ENCODE peak calls at places on chromosomes 1 and 21, in nine cellular contexts. X, M, V, U, C, H, W, I and S are unnamed samples.

GRCh38 chr21:39726133-39726532 is 18.9 kb upstream of the IGSF5 start:
- DNase-seq in X (no peak), M (peak), V (no peak), U (no peak), C (no peak), H (no peak), W (no peak), I (no peak), S (no peak)

GRCh38 chr21:38351961-38352521 is 95.2 kb downstream of the KCNJ15 start:
- DNase-seq in X (no peak), M (peak), V (no peak), U (no peak), C (no peak), H (no peak), W (peak), I (no peak), S (peak)

GRCh38 chr1:4494558-4494957 is 159.9 kb upstream of the AJAP1 start:
- DNase-seq in X (no peak), M (no peak), V (peak), U (no peak), C (no peak), H (peak), W (no peak), I (no peak), S (no peak)

GRCh38 chr1:904271-904950 is 19.3 kb upstream of the SAMD11 start:
- DNase-seq in X (peak), M (peak), V (peak), U (peak), C (no peak), H (peak), W (peak), I (peak), S (no peak)

GRCh38 chr1:183033205-183033604 is 10.0 kb downstream of the LAMC1 start:
- DNase-seq in X (no peak), M (no peak), V (no peak), U (no peak), C (no peak), H (no peak), W (peak), I (no peak), S (no peak)

GRCh38 chr1:240312872-240313271 is 221.2 kb downstream of the FMN2 start:
- DNase-seq in X (peak), M (no peak), V (no peak), U (no peak), C (no peak), H (no peak), W (no peak), I (no peak), S (no peak)

GRCh38 chr1:184260382-184260781 is 126.4 kb upstream of the C1orf21 start:
- DNase-seq in X (no peak), M (no peak), V (no peak), U (no peak), C (no peak), H (no peak), W (peak), I (no peak), S (no peak)

GRCh38 chr1:30629501-30629900 is 93.9 kb downstream of the MATN1 start:
- DNase-seq in X (no peak), M (no peak), V (peak), U (no peak), C (no peak), H (no peak), W (no peak), I (no peak), S (no peak)

GRCh38 chr1:109396971-109397370 is 747 bp downstream of the SORT1 start:
- DNase-seq in X (no peak), M (no peak), V (no peak), U (no peak), C (no peak), H (no peak), W (peak), I (no peak), S (no peak)

GRCh38 chr1:43537423-43538142 is 6.9 kb downstream of the PTPRF start:
- DNase-seq in X (no peak), M (no peak), V (no peak), U (peak), C (no peak), H (no peak), W (no peak), I (no peak), S (no peak)

GRCh38 chr1:246947255-246947654 is 15.5 kb upstream of the AHCTF1 start:
- DNase-seq in X (no peak), M (no peak), V (peak), U (no peak), C (no peak), H (no peak), W (peak), I (no peak), S (peak)

GRCh38 chr1:150720098-150720497 is 597 bp downstream of the HORMAD1 start:
- DNase-seq in X (no peak), M (no peak), V (no peak), U (no peak), C (no peak), H (no peak), W (no peak), I (no peak), S (no peak)

GRCh38 chr1:218080818-218081217 is 204.3 kb upstream of the RRP15 start:
- DNase-seq in X (no peak), M (no peak), V (no peak), U (no peak), C (no peak), H (no peak), W (no peak), I (no peak), S (no peak)

GRCh38 chr1:95207223-95207935 is 26.6 kb upstream of the RWDD3 start:
- DNase-seq in X (no peak), M (no peak), V (no peak), U (no peak), C (no peak), H (no peak), W (no peak), I (no peak), S (no peak)

GRCh38 chr1:53524428-53525400 is 65.5 kb downstream of the DMRTB1 start:
- DNase-seq in X (no peak), M (no peak), V (peak), U (no peak), C (no peak), H (no peak), W (no peak), I (no peak), S (no peak)

GRCh38 chr1:24865168-24865567 is 64.9 kb downstream of the RUNX3 start:
- DNase-seq in X (no peak), M (no peak), V (no peak), U (no peak), C (no peak), H (no peak), W (no peak), I (no peak), S (no peak)

GRCh38 chr1:199843856-199844255 is 183.7 kb upstream of the NR5A2 start:
- DNase-seq in X (no peak), M (no peak), V (no peak), U (no peak), C (no peak), H (no peak), W (peak), I (no peak), S (no peak)

GRCh38 chr1:19512545-19512944 is 27.2 kb upstream of the CAPZB start:
- DNase-seq in X (no peak), M (no peak), V (no peak), U (no peak), C (no peak), H (no peak), W (no peak), I (no peak), S (no peak)

GRCh38 chr21:46180778-46181391 is 3.4 kb downstream of the SPATC1L start:
- DNase-seq in X (no peak), M (no peak), V (peak), U (peak), C (no peak), H (no peak), W (no peak), I (no peak), S (no peak)

GRCh38 chr1:59947047-59947938 is 20.7 kb upstream of the CYP2J2 start:
- DNase-seq in X (peak), M (peak), V (peak), U (no peak), C (peak), H (peak), W (peak), I (peak), S (no peak)

GRCh38 chr1:53279556-53280160 is 41.3 kb upstream of the MAGOH start:
- DNase-seq in X (no peak), M (no peak), V (no peak), U (no peak), C (no peak), H (no peak), W (no peak), I (no peak), S (no peak)

GRCh38 chr1:23951646-23952095 is 8.0 kb upstream of the PNRC2 start:
- DNase-seq in X (no peak), M (no peak), V (no peak), U (no peak), C (no peak), H (no peak), W (peak), I (peak), S (no peak)

GRCh38 chr1:62508187-62508758 is 71.4 kb downstream of the USP1 start:
- DNase-seq in X (peak), M (peak), V (no peak), U (no peak), C (peak), H (no peak), W (peak), I (peak), S (no peak)

GRCh38 chr1:202852163-202852904 is 36.6 kb downstream of the RABIF start:
- DNase-seq in X (peak), M (peak), V (no peak), U (no peak), C (no peak), H (peak), W (peak), I (peak), S (no peak)

GRCh38 chr1:203995228-203995627 is 77.7 kb upstream of the SOX13 start:
- DNase-seq in X (no peak), M (peak), V (no peak), U (no peak), C (no peak), H (no peak), W (peak), I (no peak), S (no peak)

GRCh38 chr1:99565606-99566289 is 80.2 kb upstream of the PALMD start:
- DNase-seq in X (no peak), M (no peak), V (no peak), U (no peak), C (no peak), H (no peak), W (no peak), I (no peak), S (no peak)

GRCh38 chr1:156706647-156707008 is 1.2 kb upstream of the CRABP2 start:
- DNase-seq in X (no peak), M (peak), V (peak), U (peak), C (no peak), H (no peak), W (no peak), I (no peak), S (no peak)

GRCh38 chr1:85550784-85551516 is 29.6 kb upstream of the CCN1 start:
- DNase-seq in X (no peak), M (no peak), V (no peak), U (no peak), C (no peak), H (no peak), W (peak), I (peak), S (no peak)

GRCh38 chr1:54052934-54053744 is at the start of the genes TCEANC2 and TMEM59:
- DNase-seq in X (peak), M (peak), V (peak), U (peak), C (peak), H (peak), W (peak), I (peak), S (peak)

GRCh38 chr1:27752372-27752771 is 20.6 kb upstream of the STX12 start:
- DNase-seq in X (no peak), M (no peak), V (no peak), U (no peak), C (no peak), H (no peak), W (no peak), I (no peak), S (no peak)

GRCh38 chr1:65343286-65343685 is 33.9 kb downstream of the DNAJC6 start:
- DNase-seq in X (no peak), M (no peak), V (no peak), U (no peak), C (no peak), H (no peak), W (no peak), I (no peak), S (no peak)

GRCh38 chr1:205986291-205986690 is 16.9 kb downstream of the RAB7B start:
- DNase-seq in X (no peak), M (no peak), V (no peak), U (no peak), C (no peak), H (no peak), W (no peak), I (no peak), S (no peak)
- H3K27ac ChIP-seq in X (no peak), M (no peak), V (no peak), U (no peak), C (no peak), H (no peak), W (no peak), I (no peak), S (peak)

GRCh38 chr1:9201421-9202239 is 32.9 kb upstream of the H6PD start:
- DNase-seq in X (peak), M (peak), V (peak), U (no peak), C (no peak), H (no peak), W (peak), I (no peak), S (no peak)
- H3K4me3 ChIP-seq in X (no peak), M (peak), V (peak), U (peak), C (peak), H (peak), W (peak), I (peak), S (peak)

GRCh38 chr1:170354679-170355078 is 177.3 kb upstream of the GORAB start:
- DNase-seq in X (no peak), M (no peak), V (no peak), U (no peak), C (no peak), H (no peak), W (no peak), I (no peak), S (no peak)

GRCh38 chr1:170357750-170358149 is 174.2 kb upstream of the GORAB start:
- DNase-seq in X (no peak), M (no peak), V (no peak), U (no peak), C (no peak), H (no peak), W (no peak), I (no peak), S (no peak)

GRCh38 chr1:170354216-170354615 is 177.8 kb upstream of the GORAB start:
- DNase-seq in X (no peak), M (no peak), V (no peak), U (no peak), C (no peak), H (no peak), W (no peak), I (no peak), S (no peak)

GRCh38 chr1:170355267-170355801 is 176.6 kb upstream of the GORAB start:
- DNase-seq in X (no peak), M (no peak), V (no peak), U (no peak), C (no peak), H (no peak), W (no peak), I (no peak), S (no peak)

GRCh38 chr1:170356585-170356984 is 175.4 kb upstream of the GORAB start:
- DNase-seq in X (no peak), M (no peak), V (no peak), U (no peak), C (no peak), H (no peak), W (no peak), I (no peak), S (no peak)
- TF ChIP-seq POLR2AphosphoS5 in X (no peak), M (no peak), V (no peak), U (no peak), C (no peak), H (no peak), W (no peak), I (no peak), S (no peak)

GRCh38 chr1:115317101-115318012 is 20.7 kb downstream of the NGF start:
- DNase-seq in X (no peak), M (no peak), V (no peak), U (no peak), C (no peak), H (no peak), W (no peak), I (no peak), S (no peak)
- H3K27ac ChIP-seq in X (no peak), M (no peak), V (no peak), U (no peak), C (no peak), H (no peak), W (no peak), I (no peak), S (no peak)

DNA sequence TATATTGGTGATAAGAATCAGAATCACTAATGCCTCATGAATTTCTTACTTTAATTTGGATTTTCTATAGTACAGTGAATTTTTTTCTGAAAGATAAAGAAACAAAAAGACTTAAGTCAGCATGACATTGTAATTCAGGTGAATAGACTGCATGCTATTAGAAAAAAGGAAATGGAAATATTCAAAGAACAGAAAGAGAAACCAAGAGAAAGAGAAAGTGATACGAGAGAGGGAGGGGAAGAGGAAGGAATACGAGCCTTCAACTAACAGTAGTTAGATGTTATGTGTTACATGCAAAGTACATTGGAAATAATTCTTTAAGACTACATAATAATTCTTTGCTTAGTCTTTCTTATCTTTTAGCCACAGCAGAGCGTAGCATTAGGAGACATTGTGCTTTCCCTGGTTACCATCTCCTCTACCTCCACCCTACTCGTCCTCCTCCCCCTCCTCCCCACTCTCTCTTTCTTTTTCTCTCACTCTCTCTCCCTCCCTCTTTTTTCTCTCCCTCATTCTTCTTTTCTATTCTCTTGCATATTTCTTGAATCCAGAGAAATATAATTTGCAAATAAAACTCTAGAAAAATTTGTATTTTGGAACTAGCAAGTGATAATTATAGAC is 46.4 kb upstream of the ADGRL4 start:
- DNase-seq in X (no peak), M (no peak), V (no peak), U (no peak), C (no peak), H (no peak), W (peak), I (no peak), S (no peak)
- H3K4me3 ChIP-seq in X (peak), M (no peak), V (no peak), U (peak), C (no peak), H (no peak), W (peak), I (no peak), S (no peak)

GRCh38 chr21:32508558-32508957 is 76.8 kb downstream of the TCP10L start:
- DNase-seq in X (no peak), M (no peak), V (peak), U (no peak), C (no peak), H (no peak), W (no peak), I (no peak), S (no peak)

GRCh38 chr21:32516729-32517649 is 68.3 kb downstream of the TCP10L start:
- DNase-seq in X (no peak), M (no peak), V (peak), U (no peak), C (no peak), H (no peak), W (peak), I (no peak), S (no peak)

GRCh38 chr21:32515869-32516268 is 69.5 kb downstream of the TCP10L start:
- DNase-seq in X (no peak), M (no peak), V (no peak), U (no peak), C (peak), H (no peak), W (peak), I (no peak), S (no peak)

GRCh38 chr21:32519945-32520884 is 65.1 kb downstream of the TCP10L start:
- DNase-seq in X (no peak), M (no peak), V (no peak), U (no peak), C (no peak), H (no peak), W (peak), I (no peak), S (no peak)

DNA sequence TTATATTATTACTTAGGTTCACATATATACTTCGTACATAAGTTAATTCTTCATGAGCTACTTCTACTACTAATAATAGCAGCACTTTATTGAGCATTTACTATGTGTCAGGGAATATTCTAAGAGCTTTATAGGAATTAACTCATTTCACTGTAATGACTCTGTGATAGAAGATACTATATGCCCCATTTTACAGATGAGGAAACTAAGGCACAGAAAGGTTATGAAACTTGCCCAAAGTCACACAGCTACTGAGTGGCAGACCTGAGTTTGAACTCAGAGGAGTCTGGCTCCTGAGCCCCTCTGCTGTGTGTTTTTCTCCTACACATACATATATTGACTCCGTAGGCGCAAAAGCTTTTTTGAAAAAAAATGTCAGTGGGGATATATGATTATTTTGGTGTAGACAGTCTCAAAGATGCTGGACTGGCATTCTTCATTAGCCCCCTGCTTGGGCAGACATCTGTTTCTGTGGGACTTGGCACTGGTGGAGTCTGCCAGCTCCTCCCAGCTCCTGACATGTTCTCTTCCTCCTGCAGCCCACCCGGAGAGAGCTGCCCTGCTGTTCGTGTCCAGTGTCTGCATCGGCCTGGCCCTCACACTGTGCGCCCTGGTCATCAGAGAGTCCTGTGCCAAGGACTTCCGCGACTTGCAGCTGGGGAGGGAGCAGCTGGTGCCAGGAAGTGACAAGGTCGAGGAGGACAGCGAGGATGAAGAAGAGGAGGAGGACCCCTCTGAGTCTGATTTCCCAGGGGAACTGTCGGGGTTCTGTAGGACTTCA is 70.9 kb downstream of the TCP10L start:
- DNase-seq in X (no peak), M (no peak), V (peak), U (no peak), C (no peak), H (no peak), W (no peak), I (no peak), S (no peak)
- TF ChIP-seq POLR2AphosphoS5 in X (no peak), M (no peak), V (no peak), U (no peak), C (no peak), H (no peak), W (no peak), I (no peak), S (no peak)